ENCODE peak calls at places on chromosomes 7 and 10, in five cellular contexts. I is lower lobe of right lung; F is stomach; L is naive thymus-derived CD4-positive, alpha-beta T cell; A is right cardiac atrium. Y is an unnamed sample.
A peak's percentile ranks its signal among the peaks of the same experiment; 100 is the strongest.

GRCh38 chr7:85111761-85112160 is 75.1 kb downstream of the SEMA3D start:
- DNase-seq in I (no peak), F (no peak), L (no peak), A (no peak), Y (no peak)

GRCh38 chr10:71980181-71981023 is 16.2 kb downstream of the CHST3 start:
- DNase-seq in I (no peak), F (peak; percentile 55), L (no peak), A (peak; percentile 19), Y (no peak)

GRCh38 chr7:105015631-105015965 is 1.6 kb downstream of the KMT2E start:
- DNase-seq in I (no peak), F (peak; percentile 53), L (peak; percentile 45), A (no peak), Y (peak; percentile 56)

GRCh38 chr7:107971100-107971499 is 31.9 kb downstream of the LAMB1 start:
- DNase-seq in I (no peak), F (no peak), L (no peak), A (no peak), Y (no peak)

GRCh38 chr10:28592953-28593352 is 60.0 kb downstream of the WAC start:
- DNase-seq in I (no peak), F (no peak), L (no peak), A (no peak), Y (no peak)

GRCh38 chr10:82742478-82742877 is 867.5 kb downstream of the NRG3 start:
- DNase-seq in I (no peak), F (peak; percentile 34), L (no peak), A (no peak), Y (no peak)

GRCh38 chr10:105797234-105797890 is 1156.3 kb downstream of the SORCS3 start:
- DNase-seq in I (no peak), F (no peak), L (no peak), A (no peak), Y (no peak)

GRCh38 chr10:132350946-132351345 is 19.0 kb downstream of the LRRC27 start:
- DNase-seq in I (no peak), F (no peak), L (no peak), A (peak; percentile 11), Y (no peak)

GRCh38 chr10:130407052-130407451 is 270.9 kb downstream of the GLRX3 start:
- DNase-seq in I (no peak), F (no peak), L (no peak), A (no peak), Y (no peak)

GRCh38 chr7:2006921-2007381 is 225.8 kb downstream of the MAD1L1 start:
- DNase-seq in I (peak; percentile 43), F (no peak), L (no peak), A (no peak), Y (no peak)

GRCh38 chr7:157529768-157530560 is 193.2 kb downstream of the DNAJB6 start:
- DNase-seq in I (peak; percentile 27), F (peak; percentile 15), L (no peak), A (no peak), Y (no peak)

GRCh38 chr10:130358981-130359650 is 222.9 kb downstream of the GLRX3 start:
- DNase-seq in I (no peak), F (peak; percentile 23), L (no peak), A (no peak), Y (no peak)

GRCh38 chr7:506921-507622 is 12.6 kb downstream of the PDGFA start:
- DNase-seq in I (peak; percentile 24), F (no peak), L (peak; percentile 4), A (peak; percentile 7), Y (no peak)
- H3K4me1 ChIP-seq in I (peaks cover 25% of the 10 kb centered on the region), F (peaks cover 49% of the 10 kb centered on the region), L (no peaks in the 10 kb centered on the region), A (no peaks in the 10 kb centered on the region), Y (no peaks in the 10 kb centered on the region)

GRCh38 chr7:148588168-148588890 is 2.2 kb upstream of the C7orf33 start:
- DNase-seq in I (no peak), F (no peak), L (no peak), A (no peak), Y (no peak)

GRCh38 chr7:148588891-148589215 is 1.7 kb upstream of the C7orf33 start:
- DNase-seq in I (no peak), F (no peak), L (no peak), A (no peak), Y (no peak)

GRCh38 chr7:148589640-148590039 is 926 bp upstream of the C7orf33 start:
- DNase-seq in I (no peak), F (no peak), L (no peak), A (no peak), Y (no peak)

GRCh38 chr7:148587076-148587475 is 3.5 kb upstream of the C7orf33 start:
- DNase-seq in I (no peak), F (no peak), L (no peak), A (no peak), Y (no peak)

GRCh38 chr7:148590533-148590932 is at the start of gene C7orf33:
- DNase-seq in I (no peak), F (no peak), L (no peak), A (no peak), Y (no peak)
- H3K27me3 ChIP-seq in I (no peaks in the 10 kb centered on the region), F (peaks cover 9% of the 10 kb centered on the region), L (no peaks in the 10 kb centered on the region), A (no peaks in the 10 kb centered on the region), Y (peaks cover 5% of the 10 kb centered on the region)

GRCh38 chr7:131020759-131021219 is 286.8 kb upstream of the KLF14 start:
- DNase-seq in I (no peak), F (no peak), L (no peak), A (no peak), Y (no peak)
- H3K4me3 ChIP-seq in I (no peak overlapping the region), F (no peak overlapping the region), L (no peak overlapping the region), A (no peak overlapping the region), Y (no peak overlapping the region)

GRCh38 chr10:118735294-118735693 is 19.5 kb downstream of the CACUL1 start:
- DNase-seq in I (no peak), F (no peak), L (no peak), A (no peak), Y (no peak)
- H3K4me1 ChIP-seq in I (peaks cover 84% of the 10 kb centered on the region), F (peaks cover 99% of the 10 kb centered on the region), L (peaks cover 25% of the 10 kb centered on the region), A (peaks cover 13% of the 10 kb centered on the region), Y (peaks cover 26% of the 10 kb centered on the region)

DNA sequence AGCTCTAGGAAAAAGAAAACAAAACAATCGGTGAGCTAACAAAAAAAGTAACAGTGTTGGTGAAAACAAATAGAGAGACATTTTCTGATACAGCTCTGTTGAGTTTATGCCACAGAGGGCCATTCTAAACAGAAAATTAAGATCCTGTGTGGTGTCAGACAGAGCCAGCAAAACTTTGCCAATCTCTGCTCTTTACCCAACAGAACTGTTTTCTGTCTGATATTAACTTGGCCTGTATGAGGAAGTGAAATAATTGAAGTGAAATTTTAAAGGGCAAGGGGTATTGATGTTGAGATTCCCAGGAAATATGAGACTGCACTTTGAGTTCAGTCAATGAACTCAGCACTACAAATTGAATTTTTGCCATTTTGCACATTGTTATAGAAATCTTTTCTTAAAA is 101.0 kb downstream of the AOAH start:
- DNase-seq in I (no peak), F (no peak), L (no peak), A (no peak), Y (no peak)
- H3K27me3 ChIP-seq in I (no peaks in the 10 kb centered on the region), F (no peaks in the 10 kb centered on the region), L (no peaks in the 10 kb centered on the region), A (no peaks in the 10 kb centered on the region), Y (no peaks in the 10 kb centered on the region)

DNA sequence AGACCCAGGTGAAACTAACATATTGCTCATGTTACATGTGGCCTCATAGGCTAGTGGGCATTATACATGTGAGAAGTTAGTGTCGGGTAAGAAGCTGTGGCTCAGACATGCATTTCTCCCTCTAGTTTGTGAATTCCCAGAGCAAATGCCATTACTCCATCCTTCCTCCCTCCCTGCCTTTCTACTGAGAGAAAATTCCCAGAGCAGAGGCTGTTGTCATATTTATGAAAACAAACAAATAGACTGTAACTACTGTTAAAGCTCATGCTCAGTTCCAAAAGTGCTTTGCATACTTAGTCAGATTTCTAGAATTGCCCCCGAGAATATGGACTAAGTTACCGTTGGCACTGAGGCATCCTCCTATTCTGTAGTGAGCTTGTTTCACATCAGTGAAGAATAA is 29.0 kb downstream of the ZNRF2 start:
- DNase-seq in I (no peak), F (no peak), L (no peak), A (no peak), Y (no peak)
- H3K4me3 ChIP-seq in I (no peak overlapping the region), F (no peak overlapping the region), L (no peak overlapping the region), A (no peak overlapping the region), Y (no peak overlapping the region)